ENCODE peak calls at places on chromosomes 6 and 20, in ten cellular contexts. One of them, this sample, is unnamed.

GRCh38 chr20:32465092-32465900 is 107.2 kb downstream of the ASXL1 start:
- DNase-seq in thyroid gland: peak
- DNase-seq in IMR-90: peak
- DNase-seq in epithelial cell of proximal tubule: peak
- DNase-seq in esophagus squamous epithelium: no peak
- DNase-seq in bronchial epithelial cell: no peak
- DNase-seq in Peyer's patch: peak
- DNase-seq in mammary epithelial cell: peak
- DNase-seq in ovary: peak
- DNase-seq in spleen: peak
- DNase-seq in this sample: peak

GRCh38 chr6:352474-352873 is 39.1 kb upstream of the IRF4 start:
- DNase-seq in thyroid gland: no peak
- DNase-seq in esophagus squamous epithelium: no peak
- DNase-seq in mammary epithelial cell: no peak
- DNase-seq in spleen: no peak
- DNase-seq in IMR-90: no peak
- DNase-seq in Peyer's patch: no peak
- DNase-seq in bronchial epithelial cell: no peak
- DNase-seq in ovary: no peak
- DNase-seq in epithelial cell of proximal tubule: no peak
- DNase-seq in this sample: no peak

GRCh38 chr20:49405062-49405683 is 77.3 kb downstream of the KCNB1 start:
- DNase-seq in mammary epithelial cell: no peak
- DNase-seq in bronchial epithelial cell: no peak
- DNase-seq in spleen: no peak
- DNase-seq in ovary: no peak
- DNase-seq in thyroid gland: no peak
- DNase-seq in Peyer's patch: no peak
- DNase-seq in esophagus squamous epithelium: no peak
- DNase-seq in epithelial cell of proximal tubule: no peak
- DNase-seq in IMR-90: no peak
- DNase-seq in this sample: no peak

GRCh38 chr6:30263734-30264133 is 50.5 kb upstream of the TRIM26 start:
- DNase-seq in spleen: no peak
- DNase-seq in Peyer's patch: no peak
- DNase-seq in epithelial cell of proximal tubule: no peak
- DNase-seq in bronchial epithelial cell: peak
- DNase-seq in esophagus squamous epithelium: no peak
- DNase-seq in IMR-90: peak
- DNase-seq in thyroid gland: no peak
- DNase-seq in mammary epithelial cell: peak
- DNase-seq in ovary: no peak
- DNase-seq in this sample: peak

GRCh38 chr6:97437087-97437486 is 154.1 kb upstream of the MMS22L start:
- DNase-seq in esophagus squamous epithelium: no peak
- DNase-seq in ovary: no peak
- DNase-seq in IMR-90: peak
- DNase-seq in Peyer's patch: no peak
- DNase-seq in thyroid gland: no peak
- DNase-seq in bronchial epithelial cell: peak
- DNase-seq in epithelial cell of proximal tubule: no peak
- DNase-seq in spleen: no peak
- DNase-seq in mammary epithelial cell: peak
- DNase-seq in this sample: peak

GRCh38 chr6:15663057-15663638 is 320 bp upstream of the DTNBP1 start:
- DNase-seq in epithelial cell of proximal tubule: no peak
- DNase-seq in ovary: no peak
- DNase-seq in mammary epithelial cell: no peak
- DNase-seq in esophagus squamous epithelium: no peak
- DNase-seq in Peyer's patch: no peak
- DNase-seq in bronchial epithelial cell: peak
- DNase-seq in thyroid gland: no peak
- DNase-seq in spleen: no peak
- DNase-seq in IMR-90: peak
- DNase-seq in this sample: peak

GRCh38 chr6:36911946-36912555 is 26.3 kb downstream of the C6orf89 start:
- DNase-seq in ovary: no peak
- DNase-seq in spleen: no peak
- DNase-seq in mammary epithelial cell: no peak
- DNase-seq in epithelial cell of proximal tubule: no peak
- DNase-seq in esophagus squamous epithelium: no peak
- DNase-seq in bronchial epithelial cell: no peak
- DNase-seq in thyroid gland: no peak
- DNase-seq in IMR-90: no peak
- DNase-seq in Peyer's patch: no peak
- DNase-seq in this sample: no peak

GRCh38 chr6:144286503-144287393 is 1.6 kb downstream of the UTRN start:
- DNase-seq in esophagus squamous epithelium: no peak
- DNase-seq in epithelial cell of proximal tubule: no peak
- DNase-seq in Peyer's patch: peak
- DNase-seq in bronchial epithelial cell: peak
- DNase-seq in IMR-90: peak
- DNase-seq in mammary epithelial cell: peak
- DNase-seq in ovary: peak
- DNase-seq in spleen: peak
- DNase-seq in thyroid gland: peak
- DNase-seq in this sample: peak

GRCh38 chr20:2805682-2806350 is 5.4 kb upstream of the CPXM1 start:
- DNase-seq in mammary epithelial cell: no peak
- DNase-seq in thyroid gland: no peak
- DNase-seq in spleen: no peak
- DNase-seq in bronchial epithelial cell: no peak
- DNase-seq in IMR-90: peak
- DNase-seq in ovary: no peak
- DNase-seq in esophagus squamous epithelium: no peak
- DNase-seq in epithelial cell of proximal tubule: peak
- DNase-seq in Peyer's patch: no peak
- DNase-seq in this sample: peak

GRCh38 chr6:102405860-102406259 is 1012.4 kb downstream of the GRIK2 start:
- DNase-seq in Peyer's patch: no peak
- DNase-seq in spleen: no peak
- DNase-seq in thyroid gland: no peak
- DNase-seq in esophagus squamous epithelium: no peak
- DNase-seq in epithelial cell of proximal tubule: no peak
- DNase-seq in mammary epithelial cell: no peak
- DNase-seq in IMR-90: no peak
- DNase-seq in bronchial epithelial cell: no peak
- DNase-seq in ovary: no peak
- DNase-seq in this sample: no peak

GRCh38 chr6:143884161-143884560 is 19.9 kb downstream of the ZC2HC1B start:
- DNase-seq in esophagus squamous epithelium: no peak
- DNase-seq in IMR-90: peak
- DNase-seq in spleen: no peak
- DNase-seq in bronchial epithelial cell: no peak
- DNase-seq in Peyer's patch: no peak
- DNase-seq in ovary: no peak
- DNase-seq in epithelial cell of proximal tubule: no peak
- DNase-seq in mammary epithelial cell: no peak
- DNase-seq in thyroid gland: no peak
- DNase-seq in this sample: peak

GRCh38 chr6:128067446-128068109 is 166.7 kb upstream of the THEMIS start:
- DNase-seq in ovary: no peak
- DNase-seq in bronchial epithelial cell: no peak
- DNase-seq in IMR-90: no peak
- DNase-seq in Peyer's patch: no peak
- DNase-seq in spleen: no peak
- DNase-seq in esophagus squamous epithelium: no peak
- DNase-seq in mammary epithelial cell: no peak
- DNase-seq in epithelial cell of proximal tubule: no peak
- DNase-seq in thyroid gland: no peak
- DNase-seq in this sample: no peak

GRCh38 chr6:168441434-168442391 is 729 bp downstream of the SMOC2 start:
- DNase-seq in ovary: peak
- DNase-seq in bronchial epithelial cell: no peak
- DNase-seq in spleen: no peak
- DNase-seq in IMR-90: no peak
- DNase-seq in Peyer's patch: no peak
- DNase-seq in epithelial cell of proximal tubule: no peak
- DNase-seq in esophagus squamous epithelium: no peak
- DNase-seq in mammary epithelial cell: no peak
- DNase-seq in thyroid gland: no peak
- DNase-seq in this sample: no peak
- H3K4me3 ChIP-seq in ovary: peak
- H3K4me3 ChIP-seq in bronchial epithelial cell: no peak
- H3K4me3 ChIP-seq in spleen: peak
- H3K4me3 ChIP-seq in IMR-90: no peak
- H3K4me3 ChIP-seq in Peyer's patch: peak
- H3K4me3 ChIP-seq in epithelial cell of proximal tubule: no peak
- H3K4me3 ChIP-seq in esophagus squamous epithelium: peak
- H3K4me3 ChIP-seq in mammary epithelial cell: no peak
- H3K4me3 ChIP-seq in thyroid gland: peak
- H3K4me3 ChIP-seq in this sample: no peak

DNA sequence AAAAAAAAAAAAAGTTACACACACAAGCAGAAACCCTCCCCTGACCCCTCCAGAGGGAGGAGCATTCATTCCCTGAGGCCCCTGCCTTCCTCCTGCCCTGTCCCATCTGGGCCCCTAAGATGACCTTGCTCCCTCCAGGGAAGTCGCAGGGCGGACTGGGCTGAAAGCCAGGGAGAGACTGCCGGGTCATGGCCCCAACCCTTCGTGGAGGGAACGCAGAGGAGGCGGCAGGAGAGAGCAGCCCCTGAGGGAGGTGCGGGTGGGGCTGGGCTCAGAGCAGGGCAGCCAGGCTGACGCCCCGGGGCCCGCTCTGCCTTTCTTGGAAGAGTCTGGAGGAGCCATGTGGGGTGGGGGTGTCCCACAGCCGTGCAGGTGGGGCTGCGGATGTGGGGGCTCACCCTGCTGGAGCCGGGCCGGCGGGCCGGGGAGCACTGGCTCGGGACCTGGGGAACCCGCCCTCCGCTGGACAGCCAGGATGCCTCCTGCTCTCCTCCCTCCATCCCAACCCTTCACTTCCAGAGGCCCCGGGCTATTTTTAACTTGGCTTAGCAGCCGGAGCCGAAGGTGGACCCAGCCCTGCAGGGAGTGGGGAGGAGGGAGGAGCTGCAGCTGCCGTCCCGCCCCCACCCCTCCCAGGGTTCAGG is 15.0 kb upstream of the ABHD16B start:
- DNase-seq in bronchial epithelial cell: no peak
- DNase-seq in esophagus squamous epithelium: no peak
- DNase-seq in mammary epithelial cell: no peak
- DNase-seq in IMR-90: no peak
- DNase-seq in Peyer's patch: no peak
- DNase-seq in epithelial cell of proximal tubule: no peak
- DNase-seq in thyroid gland: peak
- DNase-seq in spleen: peak
- DNase-seq in ovary: peak
- DNase-seq in this sample: no peak
- TF ChIP-seq CTCF in bronchial epithelial cell: no peak
- TF ChIP-seq CTCF in esophagus squamous epithelium: no peak
- TF ChIP-seq CTCF in mammary epithelial cell: no peak
- TF ChIP-seq CTCF in IMR-90: no peak
- TF ChIP-seq CTCF in Peyer's patch: no peak
- TF ChIP-seq CTCF in epithelial cell of proximal tubule: no peak
- TF ChIP-seq CTCF in thyroid gland: no peak
- TF ChIP-seq CTCF in spleen: no peak
- TF ChIP-seq CTCF in ovary: no peak
- TF ChIP-seq CTCF in this sample: no peak

GRCh38 chr6:56841372-56841749 is 113.5 kb upstream of the BEND6 start:
- DNase-seq in mammary epithelial cell: no peak
- DNase-seq in esophagus squamous epithelium: no peak
- DNase-seq in Peyer's patch: no peak
- DNase-seq in epithelial cell of proximal tubule: no peak
- DNase-seq in thyroid gland: no peak
- DNase-seq in IMR-90: no peak
- DNase-seq in ovary: no peak
- DNase-seq in spleen: no peak
- DNase-seq in bronchial epithelial cell: no peak
- DNase-seq in this sample: no peak
- H3K4me3 ChIP-seq in mammary epithelial cell: peak
- H3K4me3 ChIP-seq in esophagus squamous epithelium: peak
- H3K4me3 ChIP-seq in Peyer's patch: no peak
- H3K4me3 ChIP-seq in epithelial cell of proximal tubule: peak
- H3K4me3 ChIP-seq in thyroid gland: no peak
- H3K4me3 ChIP-seq in IMR-90: peak
- H3K4me3 ChIP-seq in ovary: no peak
- H3K4me3 ChIP-seq in spleen: no peak
- H3K4me3 ChIP-seq in bronchial epithelial cell: no peak
- H3K4me3 ChIP-seq in this sample: peak

GRCh38 chr6:170227996-170228550 is 62.8 kb downstream of the DLL1 start:
- DNase-seq in ovary: peak
- DNase-seq in epithelial cell of proximal tubule: no peak
- DNase-seq in IMR-90: no peak
- DNase-seq in mammary epithelial cell: no peak
- DNase-seq in spleen: peak
- DNase-seq in bronchial epithelial cell: no peak
- DNase-seq in esophagus squamous epithelium: no peak
- DNase-seq in thyroid gland: no peak
- DNase-seq in Peyer's patch: no peak
- DNase-seq in this sample: no peak

GRCh38 chr6:170227521-170227983 is 63.3 kb downstream of the DLL1 start:
- DNase-seq in esophagus squamous epithelium: no peak
- DNase-seq in ovary: peak
- DNase-seq in Peyer's patch: no peak
- DNase-seq in epithelial cell of proximal tubule: no peak
- DNase-seq in spleen: peak
- DNase-seq in IMR-90: no peak
- DNase-seq in mammary epithelial cell: peak
- DNase-seq in bronchial epithelial cell: peak
- DNase-seq in thyroid gland: no peak
- DNase-seq in this sample: no peak

GRCh38 chr6:170229396-170229795 is 61.5 kb downstream of the DLL1 start:
- DNase-seq in bronchial epithelial cell: no peak
- DNase-seq in mammary epithelial cell: no peak
- DNase-seq in ovary: no peak
- DNase-seq in thyroid gland: no peak
- DNase-seq in spleen: no peak
- DNase-seq in IMR-90: no peak
- DNase-seq in esophagus squamous epithelium: no peak
- DNase-seq in epithelial cell of proximal tubule: no peak
- DNase-seq in Peyer's patch: no peak
- DNase-seq in this sample: no peak

GRCh38 chr6:170229851-170230519 is 60.9 kb downstream of the DLL1 start:
- DNase-seq in IMR-90: no peak
- DNase-seq in mammary epithelial cell: no peak
- DNase-seq in esophagus squamous epithelium: no peak
- DNase-seq in ovary: no peak
- DNase-seq in epithelial cell of proximal tubule: no peak
- DNase-seq in spleen: no peak
- DNase-seq in Peyer's patch: no peak
- DNase-seq in thyroid gland: no peak
- DNase-seq in bronchial epithelial cell: no peak
- DNase-seq in this sample: no peak

DNA sequence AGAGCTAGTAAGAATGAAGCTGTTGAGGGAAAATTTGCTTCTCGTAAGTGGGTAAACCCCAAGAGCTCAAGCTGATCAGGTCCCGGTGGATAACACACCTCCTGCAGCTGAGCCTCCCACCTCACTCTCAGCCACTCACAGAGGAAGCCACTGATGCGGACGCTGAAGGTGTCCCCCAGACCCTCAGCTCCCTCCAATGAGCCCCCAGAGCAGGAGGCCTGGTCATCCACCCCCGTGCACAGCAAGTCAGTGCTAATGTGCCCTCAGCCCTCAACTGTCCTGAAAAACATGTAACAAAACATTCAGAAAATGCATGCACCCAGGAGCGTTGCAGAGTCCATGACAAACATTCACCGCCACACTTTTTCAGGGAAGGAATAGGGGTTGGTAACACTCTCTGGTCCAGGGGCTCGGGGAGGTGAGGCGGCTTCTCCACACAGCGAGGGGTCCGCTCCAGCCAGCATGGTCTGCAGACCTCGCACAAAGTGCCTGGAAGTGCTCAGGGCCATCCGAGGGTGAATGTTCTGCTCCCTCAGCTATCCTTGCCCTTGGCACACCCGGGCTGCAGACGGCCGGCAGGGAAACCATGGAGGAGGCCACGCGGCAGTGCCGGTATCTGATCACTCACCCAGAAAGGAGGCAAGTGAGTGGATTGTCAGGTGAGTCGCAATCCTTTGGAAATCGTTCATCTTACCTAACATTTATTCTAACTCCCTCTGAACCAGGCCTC is 62.1 kb downstream of the DLL1 start:
- DNase-seq in ovary: no peak
- DNase-seq in esophagus squamous epithelium: no peak
- DNase-seq in thyroid gland: no peak
- DNase-seq in mammary epithelial cell: no peak
- DNase-seq in epithelial cell of proximal tubule: no peak
- DNase-seq in Peyer's patch: no peak
- DNase-seq in spleen: peak
- DNase-seq in IMR-90: no peak
- DNase-seq in bronchial epithelial cell: no peak
- DNase-seq in this sample: no peak
- TF ChIP-seq CTCF in ovary: no peak
- TF ChIP-seq CTCF in esophagus squamous epithelium: no peak
- TF ChIP-seq CTCF in thyroid gland: no peak
- TF ChIP-seq CTCF in mammary epithelial cell: no peak
- TF ChIP-seq CTCF in epithelial cell of proximal tubule: no peak
- TF ChIP-seq CTCF in Peyer's patch: no peak
- TF ChIP-seq CTCF in spleen: no peak
- TF ChIP-seq CTCF in IMR-90: no peak
- TF ChIP-seq CTCF in bronchial epithelial cell: no peak
- TF ChIP-seq CTCF in this sample: no peak

This sample was measured in fibroblast of mammary gland.